ENCODE peak calls at places on chromosomes 11 and 22, in six cellular contexts. B is spleen, H is transverse colon, V is breast epithelium, U is endothelial cell of umbilical vein, T is SK-N-MC. Z is an unnamed sample.

GRCh38 chr11:100830295-100830694 is 143.2 kb downstream of the ARHGAP42 start:
- DNase-seq in B (no peak), V (no peak), T (no peak), H (no peak), U (no peak), Z (no peak)

GRCh38 chr11:10044618-10045017 is 249.4 kb downstream of the SBF2 start:
- DNase-seq in U (no peak), T (no peak), V (no peak), H (no peak), B (no peak), Z (no peak)

GRCh38 chr22:35037089-35037488 is 28.9 kb upstream of the ISX start:
- DNase-seq in V (no peak), H (no peak), T (no peak), B (no peak), U (no peak), Z (no peak)

GRCh38 chr11:38593649-38594048 is 1995.6 kb upstream of the RAG2 start:
- DNase-seq in H (no peak), T (no peak), U (no peak), V (no peak), B (no peak), Z (no peak)

GRCh38 chr11:2912498-2912897 is 16.7 kb downstream of the PHLDA2 start:
- DNase-seq in B (no peak), U (peak), V (peak), H (peak), T (no peak), Z (no peak)

GRCh38 chr22:38455530-38456271 is 702 bp upstream of the KCNJ4 start:
- DNase-seq in U (no peak), H (no peak), T (no peak), V (no peak), B (no peak), Z (no peak)

GRCh38 chr11:123560001-123560400 is 94.4 kb downstream of the SCN3B start:
- DNase-seq in B (no peak), T (no peak), H (no peak), U (no peak), V (no peak), Z (no peak)

GRCh38 chr22:30675436-30675835 is 7.8 kb upstream of the DUSP18 start:
- DNase-seq in T (no peak), H (no peak), U (no peak), V (no peak), B (no peak), Z (no peak)

GRCh38 chr22:44085743-44086741 is 61.9 kb downstream of the PARVB start:
- DNase-seq in U (peak), B (no peak), T (no peak), V (no peak), H (peak), Z (peak)

GRCh38 chr11:74418509-74418895 is 20.3 kb upstream of the PGM2L1 start:
- DNase-seq in B (no peak), V (no peak), H (no peak), U (peak), T (no peak), Z (no peak)

GRCh38 chr11:92130432-92130831 is 94.2 kb upstream of the FAT3 start:
- DNase-seq in V (no peak), U (no peak), H (no peak), T (no peak), B (no peak), Z (no peak)

GRCh38 chr11:118168751-118169150 is 7.7 kb downstream of the SCN2B start:
- DNase-seq in B (no peak), H (no peak), T (no peak), U (no peak), V (no peak), Z (no peak)

GRCh38 chr22:30866216-30866615 is 102.4 kb downstream of the MORC2 start:
- DNase-seq in H (no peak), T (no peak), V (no peak), U (no peak), B (no peak), Z (no peak)

GRCh38 chr11:74739546-74740270 is 8.5 kb upstream of the CHRDL2 start:
- DNase-seq in T (peak), H (peak), V (no peak), B (no peak), U (peak), Z (peak)

GRCh38 chr22:23862103-23862502 is 4.4 kb downstream of the SLC2A11 start:
- DNase-seq in T (no peak), U (peak), V (no peak), H (no peak), B (peak), Z (no peak)

GRCh38 chr11:45698777-45699497 is 33.5 kb upstream of the CHST1 start:
- DNase-seq in V (no peak), U (no peak), H (no peak), B (peak), T (no peak), Z (no peak)

GRCh38 chr22:17430298-17430900 is 61.1 kb downstream of the CECR2 start:
- DNase-seq in H (no peak), V (no peak), B (no peak), T (no peak), U (no peak), Z (no peak)

GRCh38 chr11:27472398-27473016 is at the start of gene LGR4:
- DNase-seq in V (peak), H (peak), U (peak), T (no peak), B (peak), Z (peak)

GRCh38 chr11:114179234-114179941 is 116.8 kb upstream of the NNMT start:
- DNase-seq in T (no peak), H (peak), B (no peak), U (peak), V (peak), Z (no peak)

DNA sequence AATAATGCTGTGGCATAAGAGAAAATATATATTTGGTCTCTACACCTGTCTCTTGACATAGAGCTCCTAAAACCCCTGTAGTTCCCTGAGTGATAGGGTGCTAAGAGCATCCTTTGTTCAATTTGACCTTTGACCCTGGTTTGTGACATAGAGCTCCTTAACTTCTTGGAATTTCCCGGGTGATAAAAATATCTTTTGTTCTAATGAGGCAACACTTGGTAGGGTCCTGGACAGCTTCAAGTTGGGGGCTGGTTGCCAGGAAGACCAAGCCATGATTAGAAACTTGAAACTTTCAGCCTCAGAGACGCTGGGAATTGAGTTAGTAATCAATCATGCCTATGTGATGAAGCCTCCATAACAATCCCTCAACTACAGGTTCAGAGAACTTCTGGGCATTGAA is 105.4 kb downstream of the CASP12 start:
- DNase-seq in U (no peak), V (no peak), H (no peak), B (no peak), T (no peak), Z (no peak)
- TF ChIP-seq POLR2AphosphoS5 in U (no peak), V (no peak), H (no peak), B (no peak), T (no peak), Z (no peak)

GRCh38 chr22:28441720-28442263 is 237.8 kb downstream of the TTC28 start:
- DNase-seq in V (no peak), B (no peak), H (no peak), T (no peak), U (peak), Z (no peak)
- TF ChIP-seq POLR2AphosphoS5 in V (no peak), B (no peak), H (no peak), T (no peak), U (no peak), Z (no peak)

GRCh38 chr11:121023848-121024751 is at the start of gene TBCEL:
- DNase-seq in U (peak), V (peak), T (no peak), B (peak), H (peak), Z (peak)
- TF ChIP-seq POLR2AphosphoS5 in U (peak), V (peak), T (no peak), B (peak), H (peak), Z (no peak)

GRCh38 chr22:36453266-36453607 is 28.2 kb downstream of the TXN2 start:
- DNase-seq in U (no peak), V (no peak), B (no peak), H (peak), T (no peak), Z (no peak)
- TF ChIP-seq POLR2AphosphoS5 in U (no peak), V (no peak), B (no peak), H (no peak), T (no peak), Z (no peak)

Z was measured in GM12891.